ENCODE peak calls at places on chromosomes 13 and 19, in ten cellular contexts. O, P, A, V, U, J, T, B, Q and C are unnamed samples.

GRCh38 chr19:2076481-2077082 is 19.5 kb downstream of the MOB3A start:
- DNase-seq in P (no peak), O (no peak), T (no peak), B (no peak), Q (no peak), V (no peak), J (no peak), U (no peak), A (no peak), C (no peak)

GRCh38 chr13:71661921-71662320 is 205.1 kb downstream of the DACH1 start:
- DNase-seq in P (no peak), J (peak), T (no peak), B (no peak), U (no peak), O (no peak), V (peak), Q (no peak), A (no peak), C (no peak)

GRCh38 chr19:18332917-18333530 is 7.4 kb upstream of the PGPEP1 start:
- DNase-seq in O (no peak), A (no peak), J (no peak), Q (no peak), V (no peak), T (no peak), B (no peak), U (no peak), P (no peak), C (no peak)

GRCh38 chr13:67726979-67727378 is 496.8 kb upstream of the PCDH9 start:
- DNase-seq in J (peak), P (no peak), T (no peak), V (no peak), O (no peak), B (no peak), U (no peak), Q (no peak), A (no peak), C (no peak)

GRCh38 chr19:17872251-17873001 is 681 bp downstream of the SLC5A5 start:
- DNase-seq in U (no peak), V (no peak), P (no peak), J (no peak), T (no peak), Q (no peak), A (no peak), O (no peak), B (no peak), C (no peak)

GRCh38 chr19:6217752-6218403 is 61.9 kb downstream of the MLLT1 start:
- DNase-seq in O (no peak), V (no peak), A (no peak), J (no peak), Q (no peak), P (no peak), U (no peak), B (no peak), T (no peak), C (no peak)

GRCh38 chr19:3335431-3336350 is 30.7 kb upstream of the NFIC start:
- DNase-seq in T (peak), U (no peak), A (no peak), Q (peak), O (no peak), V (peak), B (no peak), J (no peak), P (no peak), C (no peak)

GRCh38 chr13:85549819-85550218 is 249.4 kb downstream of the SLITRK6 start:
- DNase-seq in Q (no peak), V (no peak), O (no peak), P (no peak), B (no peak), T (no peak), A (no peak), J (no peak), U (no peak), C (no peak)

GRCh38 chr13:39536274-39536673 is 66.7 kb downstream of the LHFPL6 start:
- DNase-seq in J (no peak), B (no peak), U (no peak), P (no peak), T (no peak), O (no peak), A (no peak), V (no peak), Q (no peak), C (no peak)

GRCh38 chr13:85655040-85655439 is 144.2 kb downstream of the SLITRK6 start:
- DNase-seq in U (no peak), A (no peak), T (no peak), B (no peak), Q (no peak), J (no peak), O (no peak), V (no peak), P (no peak), C (no peak)

GRCh38 chr13:96994849-96995243 is 570 bp upstream of the OXGR1 start:
- DNase-seq in Q (no peak), P (no peak), V (no peak), U (no peak), B (no peak), O (no peak), A (no peak), J (no peak), T (no peak), C (no peak)

GRCh38 chr19:38912600-38913514 is 871 bp upstream of the CCER2 start:
- DNase-seq in V (no peak), T (no peak), A (no peak), O (no peak), P (no peak), Q (no peak), J (no peak), U (no peak), B (no peak), C (no peak)

GRCh38 chr19:16386619-16387240 is 62.1 kb downstream of the KLF2 start:
- DNase-seq in J (peak), T (peak), Q (no peak), V (peak), P (peak), O (no peak), B (peak), U (peak), A (no peak), C (peak)

GRCh38 chr13:100602472-100603142 is 14.0 kb upstream of the GGACT start:
- DNase-seq in V (no peak), O (no peak), J (no peak), P (no peak), U (no peak), B (no peak), T (no peak), A (no peak), Q (no peak), C (no peak)

GRCh38 chr19:55459950-55460657 is 1.3 kb downstream of the ISOC2 start:
- DNase-seq in V (peak), Q (no peak), O (no peak), A (no peak), T (peak), B (no peak), P (no peak), U (peak), J (no peak), C (no peak)

GRCh38 chr13:74367193-74367592 is 233.0 kb upstream of the KLF12 start:
- DNase-seq in U (no peak), B (no peak), P (no peak), J (no peak), T (no peak), O (no peak), A (no peak), Q (no peak), V (no peak), C (no peak)

GRCh38 chr13:99949657-99950413 is 21.7 kb downstream of the ZIC5 start:
- DNase-seq in P (no peak), J (no peak), T (no peak), Q (no peak), V (no peak), U (no peak), A (no peak), O (no peak), B (no peak), C (no peak)

GRCh38 chr13:30113531-30113930 is 193.8 kb downstream of the KATNAL1 start:
- DNase-seq in U (no peak), B (no peak), T (peak), V (no peak), O (no peak), P (no peak), A (no peak), Q (no peak), J (no peak), C (no peak)

GRCh38 chr19:3810708-3811355 is 24.7 kb upstream of the MATK start:
- DNase-seq in A (no peak), V (no peak), B (no peak), J (no peak), Q (no peak), O (no peak), P (no peak), U (no peak), T (no peak), C (no peak)

GRCh38 chr19:46821512-46822359 is 28.9 kb downstream of the AP2S1 start:
- DNase-seq in P (no peak), T (no peak), Q (peak), V (no peak), U (no peak), A (peak), O (peak), J (no peak), B (peak), C (no peak)

GRCh38 chr13:26518433-26519084 is 38.9 kb upstream of the WASF3 start:
- DNase-seq in O (no peak), Q (no peak), B (no peak), P (no peak), T (no peak), A (no peak), V (no peak), J (no peak), U (no peak), C (no peak)

GRCh38 chr13:23903906-23904280 is 6.6 kb upstream of the C1QTNF9B start:
- DNase-seq in U (no peak), B (no peak), V (no peak), J (no peak), O (no peak), A (no peak), P (no peak), T (no peak), Q (no peak), C (no peak)

GRCh38 chr19:3556978-3557460 is 367 bp downstream of the MFSD12 start:
- DNase-seq in B (peak), Q (no peak), T (peak), O (peak), P (no peak), A (peak), U (no peak), J (peak), V (no peak), C (peak)

GRCh38 chr19:53333071-53333465 is 481 bp upstream of the ZNF845 start:
- DNase-seq in A (no peak), V (no peak), J (no peak), P (no peak), Q (peak), O (peak), B (peak), U (no peak), T (peak), C (no peak)

GRCh38 chr13:32453981-32454380 is 26.1 kb upstream of the N4BP2L1 start:
- DNase-seq in J (no peak), Q (no peak), B (no peak), U (no peak), O (no peak), V (no peak), T (peak), A (no peak), P (no peak), C (no peak)

GRCh38 chr13:34672631-34673030 is 269.4 kb upstream of the NBEA start:
- DNase-seq in T (peak), A (no peak), U (peak), V (no peak), B (no peak), P (no peak), J (peak), O (no peak), Q (no peak), C (no peak)

GRCh38 chr19:44848036-44848804 is 2.1 kb downstream of the NECTIN2 start:
- DNase-seq in B (no peak), P (no peak), U (no peak), T (peak), Q (peak), J (peak), A (no peak), V (peak), O (no peak), C (no peak)

GRCh38 chr13:74061939-74062595 is 72.1 kb downstream of the KLF12 start:
- DNase-seq in U (no peak), V (peak), A (no peak), J (peak), B (peak), P (peak), Q (no peak), O (no peak), T (peak), C (no peak)

GRCh38 chr13:94704347-94705080 is 7.8 kb downstream of the SOX21 start:
- DNase-seq in O (no peak), A (no peak), Q (no peak), V (no peak), J (no peak), U (no peak), P (no peak), B (no peak), T (no peak), C (no peak)

GRCh38 chr13:100291626-100292025 is 202.7 kb downstream of the PCCA start:
- DNase-seq in O (no peak), Q (no peak), A (no peak), J (no peak), P (no peak), V (no peak), T (no peak), U (no peak), B (no peak), C (no peak)

GRCh38 chr19:1093811-1094553 is 1.2 kb downstream of the POLR2E start:
- DNase-seq in J (no peak), T (peak), Q (peak), A (no peak), B (no peak), O (no peak), V (no peak), P (no peak), U (no peak), C (no peak)

GRCh38 chr19:49425922-49426592 is 869 bp downstream of the GFY start:
- DNase-seq in U (no peak), O (no peak), Q (no peak), B (peak), T (peak), P (no peak), V (no peak), A (no peak), J (no peak), C (no peak)

GRCh38 chr13:94298346-94298745 is 181.1 kb downstream of the DCT start:
- DNase-seq in J (no peak), U (no peak), A (no peak), B (no peak), O (no peak), Q (no peak), T (no peak), V (no peak), P (no peak), C (no peak)

GRCh38 chr13:21124853-21125252 is 51.5 kb downstream of the SKA3 start:
- DNase-seq in V (peak), Q (no peak), P (no peak), U (no peak), A (no peak), O (no peak), T (peak), B (no peak), J (peak), C (peak)

GRCh38 chr19:39823693-39824092 is 10.3 kb downstream of the DYRK1B start:
- DNase-seq in Q (no peak), V (no peak), O (no peak), U (no peak), B (no peak), T (peak), A (no peak), P (no peak), J (no peak), C (no peak)